ENCODE peak calls at places on chromosomes 12 and 14, in five cellular contexts. One of them, this sample, is unnamed. For H3K4me1, the result is how much of the 10 kb centered on the place peaks cover.

GRCh38 chr14:82385043-82385442 is 851.4 kb upstream of the SEL1L start:
- DNase-seq in HCT116: no peak
- DNase-seq in GM23338: no peak
- DNase-seq in OCI-LY7: no peak
- DNase-seq in GM23248: no peak
- DNase-seq in this sample: no peak

GRCh38 chr14:92900660-92901059 is 22.3 kb upstream of the CHGA start:
- DNase-seq in HCT116: no peak
- DNase-seq in GM23338: no peak
- DNase-seq in OCI-LY7: no peak
- DNase-seq in GM23248: no peak
- DNase-seq in this sample: no peak

GRCh38 chr14:29321646-29322045 is 555.1 kb downstream of the FOXG1 start:
- DNase-seq in HCT116: no peak
- DNase-seq in GM23338: no peak
- DNase-seq in OCI-LY7: no peak
- DNase-seq in GM23248: peak
- DNase-seq in this sample: peak

GRCh38 chr12:77113971-77114370 is 48.6 kb upstream of the E2F7 start:
- DNase-seq in HCT116: no peak
- DNase-seq in GM23338: no peak
- DNase-seq in OCI-LY7: no peak
- DNase-seq in GM23248: peak
- DNase-seq in this sample: no peak

GRCh38 chr12:42631507-42631906 is 42.0 kb upstream of the PRICKLE1 start:
- DNase-seq in HCT116: no peak
- DNase-seq in GM23338: no peak
- DNase-seq in OCI-LY7: no peak
- DNase-seq in GM23248: peak
- DNase-seq in this sample: no peak

GRCh38 chr12:54299515-54300266 is 1.1 kb downstream of the NFE2 start:
- DNase-seq in HCT116: no peak
- DNase-seq in GM23338: no peak
- DNase-seq in OCI-LY7: no peak
- DNase-seq in GM23248: peak
- DNase-seq in this sample: no peak

GRCh38 chr12:117085318-117085947 is 13.8 kb downstream of the TESC start:
- DNase-seq in HCT116: no peak
- DNase-seq in GM23338: no peak
- DNase-seq in OCI-LY7: no peak
- DNase-seq in GM23248: no peak
- DNase-seq in this sample: no peak

GRCh38 chr12:63844391-63845341 is at the start of gene SRGAP1:
- DNase-seq in HCT116: no peak
- DNase-seq in GM23338: peak
- DNase-seq in OCI-LY7: no peak
- DNase-seq in GM23248: peak
- DNase-seq in this sample: peak

GRCh38 chr14:106872619-106873446 is 1346.5 kb downstream of the TMEM121 start:
- DNase-seq in HCT116: no peak
- DNase-seq in GM23338: peak
- DNase-seq in OCI-LY7: peak
- DNase-seq in GM23248: peak
- DNase-seq in this sample: no peak

GRCh38 chr14:63840981-63841380 is 11.8 kb upstream of the SYNE2 start:
- DNase-seq in HCT116: no peak
- DNase-seq in GM23338: peak
- DNase-seq in OCI-LY7: peak
- DNase-seq in GM23248: no peak
- DNase-seq in this sample: no peak

GRCh38 chr14:101876539-101876938 is 87.8 kb upstream of the DYNC1H1 start:
- DNase-seq in HCT116: no peak
- DNase-seq in GM23338: no peak
- DNase-seq in OCI-LY7: peak
- DNase-seq in GM23248: peak
- DNase-seq in this sample: peak
- H3K4me2 ChIP-seq in HCT116: peak
- H3K4me2 ChIP-seq in GM23338: no peak
- H3K4me2 ChIP-seq in OCI-LY7: peak
- H3K4me2 ChIP-seq in GM23248: no peak
- H3K4me2 ChIP-seq in this sample: peak

DNA sequence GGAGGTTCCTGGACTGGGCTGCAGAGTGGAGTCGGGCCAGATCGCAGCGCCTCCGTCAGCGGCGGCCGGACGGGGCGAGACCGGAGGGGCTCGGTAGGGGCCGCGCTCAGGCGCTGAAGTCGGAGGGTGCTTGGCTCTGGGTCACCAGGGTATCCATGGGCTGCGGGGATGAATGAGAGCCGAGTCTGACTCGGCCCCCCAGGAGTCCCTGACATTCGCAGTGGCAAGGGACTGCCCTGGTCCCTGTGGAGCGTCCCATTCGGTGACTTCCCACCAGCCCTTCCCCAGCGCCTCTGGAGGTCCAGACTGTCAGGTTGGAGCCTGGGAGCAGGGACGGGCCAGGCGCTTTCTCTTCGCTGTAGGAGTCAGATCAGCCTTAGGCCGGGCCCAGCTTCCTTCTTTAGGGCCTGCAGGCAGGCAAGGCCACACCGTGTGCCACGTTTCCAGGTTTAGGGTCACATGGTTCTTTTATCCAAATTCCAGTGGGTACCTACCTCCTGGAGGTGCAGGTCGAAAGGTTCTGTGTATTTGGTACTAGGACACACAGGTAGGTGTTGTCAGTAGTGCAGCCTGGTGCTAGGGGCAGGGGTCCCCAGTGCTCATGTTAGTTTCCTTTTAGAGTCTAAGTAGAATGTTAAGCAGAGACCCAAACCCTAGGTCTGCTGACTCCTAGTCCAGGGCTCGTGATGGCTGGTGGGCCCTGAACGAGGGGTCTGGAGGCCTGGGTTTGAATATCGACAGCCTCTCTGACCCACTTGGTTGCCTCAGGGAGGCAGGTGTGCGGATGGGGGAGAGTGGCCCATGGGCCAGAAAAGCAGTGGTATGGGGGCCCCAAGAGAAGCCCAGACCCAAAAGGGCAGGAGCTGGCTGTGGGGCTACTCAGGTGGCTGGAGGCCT is 1.2 kb upstream of the SLC25A29 start:
- DNase-seq in HCT116: no peak
- DNase-seq in GM23338: peak
- DNase-seq in OCI-LY7: no peak
- DNase-seq in GM23248: peak
- DNase-seq in this sample: peak
- TF ChIP-seq EZH2phosphoT487 in HCT116: no peak
- TF ChIP-seq EZH2phosphoT487 in GM23338: no peak
- TF ChIP-seq EZH2phosphoT487 in OCI-LY7: no peak
- TF ChIP-seq EZH2phosphoT487 in GM23248: no peak
- TF ChIP-seq EZH2phosphoT487 in this sample: no peak

DNA sequence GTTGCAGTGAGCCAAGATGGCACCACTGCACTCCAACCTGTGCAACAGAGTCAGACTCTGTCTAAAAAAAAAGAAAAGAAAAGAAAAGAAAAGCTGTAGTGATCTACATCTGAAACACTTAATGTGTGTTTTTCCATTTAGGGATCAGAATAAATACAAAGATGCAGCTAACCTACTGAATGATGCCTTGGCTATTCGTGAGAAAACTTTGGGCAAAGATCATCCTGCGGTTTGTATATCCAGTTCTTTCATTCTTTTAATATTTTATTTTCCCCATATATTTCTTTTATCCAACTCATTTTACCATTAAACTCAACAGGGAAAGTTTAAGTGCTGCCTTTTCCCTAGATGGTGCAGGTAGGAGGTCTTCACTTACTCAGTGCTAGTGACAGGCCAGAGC is 40.4 kb downstream of the KLC1 start:
- DNase-seq in HCT116: no peak
- DNase-seq in GM23338: no peak
- DNase-seq in OCI-LY7: no peak
- DNase-seq in GM23248: no peak
- DNase-seq in this sample: no peak
- H3K4me1 ChIP-seq in HCT116: under half
- H3K4me1 ChIP-seq in GM23338: under half
- H3K4me1 ChIP-seq in OCI-LY7: under half
- H3K4me1 ChIP-seq in GM23248: under half
- H3K4me1 ChIP-seq in this sample: under half

GRCh38 chr14:68733086-68733621 is 59.7 kb downstream of the ZFP36L1 start:
- DNase-seq in HCT116: no peak
- DNase-seq in GM23338: no peak
- DNase-seq in OCI-LY7: no peak
- DNase-seq in GM23248: no peak
- DNase-seq in this sample: no peak
- H3K4me2 ChIP-seq in HCT116: no peak
- H3K4me2 ChIP-seq in GM23338: no peak
- H3K4me2 ChIP-seq in OCI-LY7: no peak
- H3K4me2 ChIP-seq in GM23248: no peak
- H3K4me2 ChIP-seq in this sample: no peak

DNA sequence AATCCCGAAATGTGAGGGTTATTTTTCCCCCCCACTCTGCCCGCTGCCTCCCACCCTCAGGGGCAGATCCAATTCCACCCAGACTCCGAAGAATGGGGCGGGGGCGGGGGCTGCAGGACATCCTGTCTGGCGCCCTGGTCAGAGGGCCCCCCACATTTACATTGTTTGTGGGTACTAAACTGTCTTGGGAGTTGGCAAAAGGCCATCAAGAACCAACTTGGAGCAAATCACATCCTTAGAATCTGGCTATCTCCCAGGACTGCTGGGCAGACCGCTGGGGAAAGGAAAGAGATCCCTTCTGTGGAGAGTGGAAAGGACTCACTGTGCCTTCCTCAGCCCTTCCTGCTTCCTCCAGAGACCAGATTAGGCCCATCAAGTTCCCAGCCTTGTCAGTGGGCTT is 2.4 kb downstream of the EMP1 start:
- DNase-seq in HCT116: no peak
- DNase-seq in GM23338: no peak
- DNase-seq in OCI-LY7: no peak
- DNase-seq in GM23248: peak
- DNase-seq in this sample: no peak
- TF ChIP-seq EZH2phosphoT487 in HCT116: no peak
- TF ChIP-seq EZH2phosphoT487 in GM23338: no peak
- TF ChIP-seq EZH2phosphoT487 in OCI-LY7: no peak
- TF ChIP-seq EZH2phosphoT487 in GM23248: no peak
- TF ChIP-seq EZH2phosphoT487 in this sample: no peak